ENCODE peak calls at places on chromosomes 1 and 21, in ten cellular contexts. Q is naive thymus-derived CD8-positive, alpha-beta T cell; N is K562; K is 8988T; W is A549; G is GM03348; V is NCI-H2081; D is kidney tubule cell; C is ascending aorta; E is lower leg skin. S is an unnamed sample.

GRCh38 chr21:14737922-14738321 is 191.8 kb upstream of the SAMSN1 start:
- DNase-seq in W (peak; percentile 63), D (peak; percentile 63), G (peak; percentile 12), N (peak; percentile 88), C (no peak), K (no peak), Q (peak; percentile 42), V (peak; percentile 42), E (no peak), S (peak; percentile 46)

GRCh38 chr1:192131914-192132313 is 26.3 kb upstream of the RGS18 start:
- DNase-seq in W (no peak), D (no peak), Q (no peak), E (no peak), V (peak; percentile 52), K (no peak), C (no peak), G (no peak), N (no peak), S (no peak)

GRCh38 chr1:95382385-95382784 is 148.4 kb downstream of the RWDD3 start:
- DNase-seq in W (no peak), E (no peak), V (no peak), G (no peak), D (no peak), K (no peak), C (no peak), N (no peak), Q (no peak), S (no peak)

GRCh38 chr1:32349211-32349708 is 13.0 kb downstream of the FAM229A start:
- DNase-seq in C (no peak), W (no peak), K (no peak), Q (no peak), D (no peak), E (no peak), V (no peak), G (no peak), N (no peak), S (no peak)

GRCh38 chr1:153428790-153429189 is 12.5 kb downstream of the S100A7A start:
- DNase-seq in D (no peak), V (peak; percentile 21), G (no peak), C (no peak), W (no peak), N (no peak), E (peak; percentile 78), K (peak; percentile 32), Q (no peak), S (no peak)

GRCh38 chr1:169570172-169570574 is 16.1 kb downstream of the F5 start:
- DNase-seq in C (no peak), Q (no peak), E (no peak), V (no peak), G (no peak), D (no peak), N (no peak), K (no peak), W (no peak), S (no peak)

GRCh38 chr21:39630827-39631226 is 18.1 kb downstream of the B3GALT5 start:
- DNase-seq in Q (no peak), N (no peak), E (no peak), K (no peak), V (no peak), D (peak; percentile 48), C (no peak), G (no peak), W (peak; percentile 26), S (no peak)

GRCh38 chr1:55690366-55690765 is 475.2 kb upstream of the USP24 start:
- DNase-seq in Q (no peak), E (no peak), K (no peak), D (no peak), W (no peak), N (no peak), V (no peak), G (no peak), C (peak; percentile 69), S (no peak)

GRCh38 chr1:213019450-213019849 is 3.8 kb upstream of the ANGEL2 start:
- DNase-seq in W (no peak), C (no peak), G (no peak), N (no peak), V (no peak), E (no peak), Q (no peak), D (no peak), K (no peak), S (no peak)

GRCh38 chr1:55057956-55058298 is 18.6 kb downstream of the PCSK9 start:
- DNase-seq in N (no peak), C (peak; percentile 55), D (no peak), K (no peak), V (no peak), W (no peak), E (peak; percentile 77), G (no peak), Q (no peak), S (no peak)

GRCh38 chr1:47184090-47184735 is 5.6 kb downstream of the PDZK1IP1 start:
- DNase-seq in N (no peak), K (no peak), D (peak; percentile 95), E (no peak), G (no peak), C (no peak), W (no peak), V (no peak), Q (no peak), S (no peak)

GRCh38 chr1:9250586-9251381 is 16.2 kb downstream of the H6PD start:
- DNase-seq in V (no peak), G (no peak), Q (no peak), K (no peak), C (no peak), N (no peak), E (no peak), D (no peak), W (no peak), S (no peak)

GRCh38 chr1:119101563-119101962 is 38.9 kb downstream of the WARS2 start:
- DNase-seq in W (no peak), Q (no peak), D (no peak), V (no peak), K (no peak), N (no peak), E (no peak), C (no peak), G (peak; percentile 79), S (no peak)

S was measured in NCI-H446.